ENCODE peak calls at places on chromosomes 2 and 18, in eight cellular contexts. S is cardiac muscle cell, Y is tibial nerve, H is aorta, A is heart right ventricle, W is hepatocyte, D is GM23248, Z is breast epithelium. U is an unnamed sample. For H3K27me3, the result is how much of the 10 kb centered on the place peaks cover.

GRCh38 chr2:205751621-205752031 is 69.3 kb downstream of the NRP2 start:
- DNase-seq in S (no peak), Y (no peak), H (no peak), A (no peak), W (no peak), D (no peak), Z (no peak), U (no peak)

GRCh38 chr2:68336192-68336591 is 16.4 kb upstream of the CNRIP1 start:
- DNase-seq in S (no peak), Y (no peak), H (no peak), A (no peak), W (no peak), D (peak), Z (no peak), U (no peak)

GRCh38 chr2:160229591-160229990 is 29.5 kb upstream of the ITGB6 start:
- DNase-seq in S (no peak), Y (no peak), H (no peak), A (no peak), W (peak), D (peak), Z (no peak), U (no peak)

GRCh38 chr2:179790235-179790895 is 71.0 kb downstream of the ZNF385B start:
- DNase-seq in S (no peak), Y (no peak), H (no peak), A (no peak), W (no peak), D (no peak), Z (no peak), U (no peak)

GRCh38 chr2:174836345-174836999 is 72.2 kb upstream of the CHRNA1 start:
- DNase-seq in S (no peak), Y (no peak), H (no peak), A (no peak), W (peak), D (peak), Z (no peak), U (peak)

GRCh38 chr2:33496150-33496549 is 19.7 kb downstream of the RASGRP3 start:
- DNase-seq in S (no peak), Y (no peak), H (no peak), A (no peak), W (no peak), D (peak), Z (no peak), U (no peak)

GRCh38 chr2:43192039-43192438 is 34.4 kb downstream of the ZFP36L2 start:
- DNase-seq in S (no peak), Y (no peak), H (no peak), A (no peak), W (no peak), D (peak), Z (no peak), U (no peak)

GRCh38 chr2:165662720-165663119 is 131.3 kb downstream of the GALNT3 start:
- DNase-seq in S (no peak), Y (no peak), H (no peak), A (no peak), W (no peak), D (no peak), Z (no peak), U (no peak)

GRCh38 chr2:71190959-71191943 is 35.7 kb downstream of the PAIP2B start:
- DNase-seq in S (peak), Y (no peak), H (no peak), A (no peak), W (no peak), D (peak), Z (no peak), U (no peak)

DNA sequence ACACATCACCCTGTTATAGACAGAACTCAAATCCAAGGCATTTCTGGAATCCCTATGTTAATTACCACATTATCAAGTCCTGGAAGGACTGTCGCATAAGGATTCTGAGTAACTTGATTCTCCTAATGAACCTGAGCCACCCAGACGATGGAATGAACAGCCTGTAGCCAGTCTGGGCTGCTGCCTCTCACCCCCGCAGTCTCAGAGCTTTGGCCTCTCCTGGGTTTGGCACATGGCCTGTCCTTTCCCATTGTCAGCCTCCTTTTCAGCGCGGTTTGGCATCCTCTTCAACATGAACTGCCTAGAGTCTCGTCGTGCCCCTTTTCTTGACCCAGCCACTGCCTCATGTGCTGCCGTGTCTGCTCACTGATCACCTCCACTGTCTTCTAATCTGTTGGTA is 147.6 kb downstream of the SLC8A1 start:
- DNase-seq in S (no peak), Y (no peak), H (peak), A (peak), W (no peak), D (peak), Z (no peak), U (no peak)
- H3K4me3 ChIP-seq in S (no peak), Y (no peak), H (no peak), A (no peak), W (no peak), D (no peak), Z (no peak), U (no peak)

DNA sequence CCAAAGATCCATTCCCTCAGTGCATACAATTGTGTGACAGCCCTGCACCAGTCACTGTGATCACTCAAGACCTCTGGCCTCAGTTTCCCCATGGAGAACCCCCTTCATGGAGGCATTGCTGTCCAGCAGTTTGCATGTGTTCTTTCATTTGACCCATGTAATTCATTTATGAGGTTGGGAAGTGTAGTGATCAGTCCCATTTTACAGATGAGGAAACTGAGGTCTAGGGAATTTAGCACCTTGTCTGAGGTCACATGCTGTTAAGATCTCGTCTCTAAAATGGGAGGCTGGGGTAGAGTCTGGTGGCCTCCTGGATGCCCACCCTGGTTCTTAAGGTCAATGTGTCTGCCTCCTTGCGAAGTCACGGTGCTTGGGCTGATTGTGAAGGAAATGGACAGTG is 19.1 kb downstream of the LDLRAD4 start:
- DNase-seq in S (no peak), Y (no peak), H (no peak), A (no peak), W (no peak), D (no peak), Z (peak), U (no peak)
- H3K27me3 ChIP-seq in S (under half), Y (under half), H (under half), A (under half), W (under half), D (under half), Z (under half), U (under half)

GRCh38 chr2:189210250-189211075 is 30.9 kb upstream of the COL5A2 start:
- DNase-seq in S (no peak), Y (peak), H (peak), A (no peak), W (peak), D (peak), Z (no peak), U (no peak)
- H3K4me3 ChIP-seq in S (no peak), Y (peak), H (peak), A (peak), W (no peak), D (peak), Z (peak), U (no peak)

GRCh38 chr2:121102949-121103348 is 182.1 kb downstream of the TFCP2L1 start:
- DNase-seq in S (no peak), Y (no peak), H (no peak), A (no peak), W (no peak), D (no peak), Z (no peak), U (no peak)
- H3K27me3 ChIP-seq in S (under half), Y (under half), H (under half), A (under half), W (under half), D (under half), Z (under half), U (under half)

DNA sequence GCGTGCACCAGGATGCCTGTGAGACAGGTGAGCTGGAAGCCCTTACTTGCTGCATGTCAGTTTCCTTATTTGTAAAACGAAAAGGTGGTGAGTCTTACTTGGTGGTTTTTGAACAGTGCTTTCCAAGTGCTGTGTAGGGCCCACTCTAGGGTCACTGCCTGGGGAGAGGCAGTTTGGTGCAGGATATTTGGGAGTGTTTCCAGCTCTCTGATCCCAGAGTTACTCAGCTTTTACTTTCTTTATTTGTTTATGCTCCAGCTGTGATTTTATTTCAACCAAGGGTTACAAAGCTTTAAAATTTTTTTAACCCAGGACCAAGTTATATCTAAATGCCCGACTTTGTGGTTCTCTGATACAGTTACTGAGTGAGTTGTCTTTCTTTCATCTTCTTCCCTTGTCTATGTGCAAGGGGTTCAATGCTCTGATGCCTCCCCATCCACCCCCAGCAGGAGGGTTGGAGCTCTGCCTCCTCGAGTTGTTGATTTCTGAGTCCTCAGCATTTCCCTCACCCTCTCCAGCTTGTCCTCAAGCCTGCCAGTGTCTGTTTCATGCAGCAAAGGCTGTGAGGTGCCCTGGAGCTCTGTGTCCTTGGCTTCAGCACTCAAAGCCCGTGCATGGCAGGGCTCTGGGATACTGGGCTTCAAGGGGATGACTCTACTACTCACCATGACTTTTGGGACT is 236.6 kb downstream of the SETBP1 start:
- DNase-seq in S (no peak), Y (no peak), H (no peak), A (no peak), W (no peak), D (peak), Z (no peak), U (no peak)
- H3K4me3 ChIP-seq in S (no peak), Y (no peak), H (no peak), A (no peak), W (no peak), D (no peak), Z (no peak), U (no peak)

GRCh38 chr2:134671498-134671897 is 47.3 kb downstream of the TMEM163 start:
- DNase-seq in S (no peak), Y (no peak), H (no peak), A (no peak), W (no peak), D (no peak), Z (no peak), U (no peak)

GRCh38 chr2:134668821-134669220 is 50.0 kb downstream of the TMEM163 start:
- DNase-seq in S (no peak), Y (no peak), H (no peak), A (no peak), W (no peak), D (no peak), Z (no peak), U (no peak)

GRCh38 chr2:134667541-134667940 is 51.3 kb downstream of the TMEM163 start:
- DNase-seq in S (no peak), Y (no peak), H (no peak), A (no peak), W (no peak), D (no peak), Z (no peak), U (no peak)

GRCh38 chr2:134669731-134670669 is 48.8 kb downstream of the TMEM163 start:
- DNase-seq in S (no peak), Y (peak), H (no peak), A (no peak), W (no peak), D (no peak), Z (no peak), U (no peak)

DNA sequence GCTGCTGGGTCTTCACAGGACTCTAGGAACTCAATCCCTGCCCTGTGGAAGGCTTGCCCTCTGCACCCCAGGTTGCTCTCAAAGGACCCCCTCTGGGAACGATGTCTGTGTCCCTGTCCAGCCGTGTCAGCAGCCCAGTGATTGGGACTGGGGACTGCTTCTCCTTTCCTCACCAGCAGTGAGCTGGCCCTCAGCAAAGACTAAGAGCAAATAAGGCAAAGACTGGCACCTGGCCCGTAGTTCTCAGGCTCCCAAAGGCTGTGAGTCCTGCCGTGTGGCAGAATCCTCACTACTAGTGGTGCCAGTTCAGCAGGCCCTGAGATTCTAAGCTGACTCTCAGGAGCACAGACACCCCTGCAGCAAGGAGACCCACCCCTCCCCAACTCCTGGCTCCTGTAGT is 47.8 kb downstream of the TMEM163 start:
- DNase-seq in S (peak), Y (no peak), H (no peak), A (peak), W (no peak), D (no peak), Z (no peak), U (no peak)
- H3K27me3 ChIP-seq in S (under half), Y (under half), H (under half), A (under half), W (under half), D (under half), Z (under half), U (under half)

GRCh38 chr18:59220164-59220783 is 316 bp downstream of the GRP start:
- DNase-seq in S (peak), Y (no peak), H (no peak), A (no peak), W (no peak), D (peak), Z (no peak), U (no peak)
- H3K4me3 ChIP-seq in S (peak), Y (no peak), H (no peak), A (no peak), W (no peak), D (peak), Z (peak), U (no peak)